ENCODE peak calls at places on chromosomes 4 and X, in ten cellular contexts. E is BE2C, R is cerebellar cortex, K is osteocyte, Q is NCI-H345, H is NCI-H460, W is A673, P is AG10803, S is fibroblast of the aortic adventitia, F is mucosa of descending colon. N is an unnamed sample.

GRCh38 chr4:108965472-108966076 is 202.7 kb upstream of the ETNPPL start:
- DNase-seq in E (no peak), R (no peak), K (no peak), Q (no peak), H (no peak), W (no peak), P (no peak), S (no peak), F (no peak), N (no peak)

GRCh38 chrX:46203115-46203514 is 342.1 kb downstream of the ZNF674 start:
- DNase-seq in E (no peak), R (no peak), K (no peak), Q (no peak), H (no peak), W (no peak), P (no peak), S (no peak), F (no peak), N (no peak)

GRCh38 chrX:97215166-97215565 is 331.5 kb downstream of the RPA4 start:
- DNase-seq in E (no peak), R (no peak), K (no peak), Q (no peak), H (no peak), W (no peak), P (peak), S (no peak), F (no peak), N (no peak)

GRCh38 chrX:11427082-11428033 is 134.1 kb downstream of the AMELX start:
- DNase-seq in E (no peak), R (no peak), K (no peak), Q (no peak), H (no peak), W (no peak), P (no peak), S (peak), F (peak), N (no peak)

GRCh38 chr4:109301691-109302365 is 630 bp downstream of the COL25A1 start:
- DNase-seq in E (no peak), R (no peak), K (no peak), Q (no peak), H (no peak), W (peak), P (no peak), S (no peak), F (peak), N (no peak)

GRCh38 chrX:98207947-98208346 is 1324.2 kb downstream of the RPA4 start:
- DNase-seq in E (no peak), R (no peak), K (no peak), Q (no peak), H (no peak), W (no peak), P (no peak), S (no peak), F (no peak), N (no peak)

GRCh38 chr4:29708473-29708872 is 1011.7 kb upstream of the PCDH7 start:
- DNase-seq in E (no peak), R (no peak), K (no peak), Q (no peak), H (no peak), W (peak), P (no peak), S (no peak), F (no peak), N (peak)

GRCh38 chr4:38406243-38406642 is 257.8 kb upstream of the KLF3 start:
- DNase-seq in E (no peak), R (no peak), K (no peak), Q (no peak), H (no peak), W (no peak), P (no peak), S (no peak), F (no peak), N (no peak)

GRCh38 chr4:162282711-162283110 is 118.9 kb upstream of the FSTL5 start:
- DNase-seq in E (no peak), R (no peak), K (no peak), Q (no peak), H (no peak), W (no peak), P (no peak), S (no peak), F (no peak), N (no peak)

GRCh38 chr4:146585761-146586333 is 52.8 kb upstream of the POU4F2 start:
- DNase-seq in E (no peak), R (no peak), K (no peak), Q (no peak), H (no peak), W (peak), P (peak), S (peak), F (no peak), N (no peak)

GRCh38 chr4:48079972-48080391 is 54.1 kb downstream of the TXK start:
- DNase-seq in E (no peak), R (no peak), K (no peak), Q (no peak), H (peak), W (peak), P (no peak), S (peak), F (no peak), N (peak)